ENCODE peak calls at places on chromosomes 16 and 17, in four cellular contexts. T is T-cell, Y is SW 1271, O is upper lobe of right lung. K is an unnamed sample.

GRCh38 chr16:9096416-9096952 is 5.0 kb downstream of the HAPSTR1 start:
- DNase-seq in O (no peak), T (no peak), Y (no peak), K (no peak)

GRCh38 chr16:61887903-61888302 is 148.3 kb downstream of the CDH8 start:
- DNase-seq in T (no peak), O (no peak), Y (no peak), K (no peak)

GRCh38 chr16:84692451-84692850 is 7.3 kb upstream of the USP10 start:
- DNase-seq in O (no peak), T (no peak), Y (no peak), K (no peak)

GRCh38 chr16:53053967-53054669 is 673 bp upstream of the CHD9 start:
- DNase-seq in T (no peak), Y (no peak), O (peak), K (no peak)

GRCh38 chr17:75822119-75822799 is 21.9 kb downstream of the UNC13D start:
- DNase-seq in O (no peak), T (peak), Y (no peak), K (peak)

GRCh38 chr17:41967141-41967920 is 736 bp downstream of the CNP start:
- DNase-seq in Y (no peak), T (peak), O (no peak), K (no peak)

GRCh38 chr16:66418165-66418962 is 8.7 kb upstream of the BEAN1 start:
- DNase-seq in Y (no peak), O (no peak), T (no peak), K (no peak)

GRCh38 chr16:47732122-47732805 is 271.1 kb downstream of the PHKB start:
- DNase-seq in O (no peak), Y (no peak), T (no peak), K (no peak)

GRCh38 chr17:83198366-83199341 is 119.2 kb downstream of the METRNL start:
- DNase-seq in Y (no peak), T (no peak), O (peak), K (no peak)

GRCh38 chr16:16042076-16042475 is 92.7 kb downstream of the ABCC1 start:
- DNase-seq in O (no peak), Y (no peak), T (no peak), K (no peak)

GRCh38 chr17:44829558-44830358 is at the start of gene GJC1:
- DNase-seq in O (peak), T (no peak), Y (no peak), K (no peak)

GRCh38 chr17:42667088-42667951 is 8.2 kb downstream of the TUBG2 start:
- DNase-seq in T (no peak), O (no peak), Y (peak), K (no peak)

GRCh38 chr16:77788196-77789084 is at the start of gene VAT1L:
- DNase-seq in Y (no peak), O (no peak), T (no peak), K (no peak)

GRCh38 chr16:49781401-49781800 is 74.5 kb downstream of the ZNF423 start:
- DNase-seq in O (no peak), T (no peak), Y (no peak), K (no peak)

GRCh38 chr17:40810505-40810904 is 10.7 kb upstream of the KRT28 start:
- DNase-seq in T (no peak), O (no peak), Y (no peak), K (no peak)

GRCh38 chr17:2814499-2815341 is 18.5 kb downstream of the RAP1GAP2 start:
- DNase-seq in Y (no peak), T (peak), O (no peak), K (peak)

GRCh38 chr17:5581655-5582054 is 2.7 kb downstream of the NLRP1 start:
- DNase-seq in T (no peak), O (no peak), Y (no peak), K (no peak)

GRCh38 chr16:85171809-85172464 is 59.7 kb upstream of the CIBAR2 start:
- DNase-seq in Y (no peak), T (no peak), O (no peak), K (no peak)

GRCh38 chr17:65537845-65538678 is 23.4 kb downstream of the AXIN2 start:
- DNase-seq in O (no peak), Y (no peak), T (peak), K (peak)

GRCh38 chr17:38601539-38602351 is 4.0 kb downstream of the SRCIN1 start:
- DNase-seq in Y (no peak), T (no peak), O (no peak), K (no peak)

GRCh38 chr17:76682306-76682705 is 28.5 kb downstream of the MXRA7 start:
- DNase-seq in T (no peak), Y (no peak), O (no peak), K (no peak)

GRCh38 chr16:825298-826061 is 24.9 kb upstream of the GNG13 start:
- DNase-seq in Y (no peak), O (no peak), T (no peak), K (no peak)

GRCh38 chr16:22813946-22814325 is at the start of gene HS3ST2:
- DNase-seq in Y (no peak), T (no peak), O (peak), K (no peak)

GRCh38 chr16:69444873-69445517 is 20.6 kb downstream of the CYB5B start:
- DNase-seq in T (no peak), Y (no peak), O (no peak), K (no peak)

GRCh38 chr16:46712911-46713310 is 23.5 kb downstream of the ORC6 start:
- DNase-seq in T (no peak), O (no peak), Y (no peak), K (no peak)

GRCh38 chr17:56896217-56896967 is 17.5 kb downstream of the TRIM25 start:
- DNase-seq in O (no peak), Y (no peak), T (no peak), K (no peak)

GRCh38 chr16:84177740-84178070 is 9.2 kb downstream of the TAF1C start:
- DNase-seq in T (no peak), Y (no peak), O (no peak), K (no peak)

GRCh38 chr17:9218911-9219310 is 197.6 kb downstream of the NTN1 start:
- DNase-seq in T (no peak), O (no peak), Y (no peak), K (no peak)

GRCh38 chr16:24670623-24671454 is 58.6 kb upstream of the TNRC6A start:
- DNase-seq in T (no peak), Y (no peak), O (peak), K (no peak)

GRCh38 chr16:10080031-10080772 is 102.0 kb downstream of the GRIN2A start:
- DNase-seq in Y (no peak), O (no peak), T (no peak), K (no peak)

GRCh38 chr16:61042736-61043135 is 993.5 kb downstream of the CDH8 start:
- DNase-seq in Y (no peak), O (no peak), T (no peak), K (no peak)

GRCh38 chr17:47836601-47837000 is 4.5 kb downstream of the SCRN2 start:
- DNase-seq in O (no peak), Y (no peak), T (no peak), K (no peak)

GRCh38 chr17:65137076-65137935 is at the start of gene RGS9:
- DNase-seq in O (peak), T (peak), Y (no peak), K (peak)

GRCh38 chr17:62876063-62876462 is 67.9 kb upstream of the MARCHF10 start:
- DNase-seq in Y (no peak), O (no peak), T (no peak), K (no peak)